ENCODE peak calls at places on chromosomes 5 and 9, in four cellular contexts. E is WTC11, D is SK-N-SH, X is GM12878. V is an unnamed sample.

GRCh38 chr9:76369583-76369982 is 24.6 kb downstream of the RFK start:
- DNase-seq in X (peak), E (no peak), D (peak), V (no peak)

GRCh38 chr9:37269221-37269620 is 148.8 kb downstream of the ZCCHC7 start:
- DNase-seq in E (no peak), D (no peak), X (no peak), V (no peak)

GRCh38 chr9:75715360-75715759 is 175.1 kb upstream of the PCSK5 start:
- DNase-seq in D (no peak), E (no peak), X (no peak), V (no peak)

GRCh38 chr9:79014929-79015699 is 556.7 kb upstream of the TLE4 start:
- DNase-seq in X (no peak), E (no peak), D (no peak), V (no peak)

GRCh38 chr5:177310757-177311173 is 933 bp downstream of the MXD3 start:
- DNase-seq in E (no peak), D (no peak), X (no peak), V (peak)

GRCh38 chr5:97560176-97560993 is 377.3 kb upstream of the RIOK2 start:
- DNase-seq in X (no peak), E (no peak), D (no peak), V (no peak)

GRCh38 chr5:67989457-67989856 is 226.1 kb upstream of the PIK3R1 start:
- DNase-seq in E (no peak), D (no peak), X (no peak), V (no peak)

GRCh38 chr9:124079176-124079925 is 67.8 kb downstream of the LHX2 start:
- DNase-seq in X (no peak), E (no peak), D (no peak), V (no peak)

GRCh38 chr5:40622463-40623252 is 57.1 kb upstream of the PTGER4 start:
- DNase-seq in E (no peak), X (no peak), D (no peak), V (no peak)

DNA sequence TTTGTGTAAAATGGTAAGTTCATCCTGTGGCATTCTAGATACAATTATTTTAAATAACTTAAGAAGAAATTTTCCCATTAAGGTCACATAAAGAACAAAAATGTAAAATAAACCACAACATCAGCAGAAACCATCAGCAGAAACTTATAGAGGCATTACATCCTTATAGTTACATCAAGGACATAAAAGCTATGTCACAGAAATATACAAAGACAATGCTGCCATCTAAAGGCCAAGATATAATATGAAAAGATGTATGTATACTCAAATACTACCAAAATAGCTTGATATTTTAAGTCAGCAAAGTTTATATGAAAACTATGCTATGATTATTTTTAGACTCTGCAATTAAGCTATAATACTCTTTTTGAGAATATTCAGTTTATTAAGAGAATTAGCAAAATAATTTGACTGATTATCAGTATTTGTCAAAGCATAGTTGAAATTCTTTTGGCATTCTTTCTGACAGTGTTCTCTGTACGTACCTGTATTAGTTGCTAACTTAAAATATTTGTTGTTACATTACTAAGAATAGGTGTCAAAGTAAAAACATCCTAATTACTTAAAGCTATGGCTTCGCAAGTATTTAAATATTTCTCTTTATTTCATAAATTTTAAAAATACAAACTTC is 36.2 kb downstream of the FBXL17 start:
- DNase-seq in X (peak), D (peak), E (no peak), V (no peak)
- TF ChIP-seq USF1 in X (no peak), D (no peak), E (no peak), V (no peak)

DNA sequence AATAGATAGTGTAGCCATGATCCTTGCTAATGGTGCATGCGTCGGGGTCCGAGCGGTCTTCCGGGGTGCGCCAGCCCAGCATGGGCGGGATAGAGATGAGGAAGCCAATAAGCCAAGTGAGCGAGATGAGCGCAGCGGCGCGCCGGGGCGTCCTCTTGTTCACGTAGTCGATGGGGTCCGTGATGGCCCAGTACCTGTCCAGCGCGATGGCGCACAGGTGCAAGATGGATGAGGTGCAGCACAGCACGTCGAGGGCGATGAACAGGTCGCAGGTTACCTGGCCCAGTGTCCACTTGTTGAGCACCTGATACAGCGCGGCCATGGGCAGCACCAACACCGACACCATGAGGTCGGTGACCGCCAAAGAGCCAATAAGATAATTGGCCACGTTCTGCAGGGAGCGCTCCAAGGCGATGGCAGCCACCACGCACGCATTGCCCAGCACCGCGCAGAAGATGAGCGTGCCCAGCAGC is 1.1 kb downstream of the HTR1A start:
- DNase-seq in X (no peak), D (no peak), E (peak), V (no peak)
- TF ChIP-seq USF1 in X (no peak), D (no peak), E (no peak), V (no peak)

DNA sequence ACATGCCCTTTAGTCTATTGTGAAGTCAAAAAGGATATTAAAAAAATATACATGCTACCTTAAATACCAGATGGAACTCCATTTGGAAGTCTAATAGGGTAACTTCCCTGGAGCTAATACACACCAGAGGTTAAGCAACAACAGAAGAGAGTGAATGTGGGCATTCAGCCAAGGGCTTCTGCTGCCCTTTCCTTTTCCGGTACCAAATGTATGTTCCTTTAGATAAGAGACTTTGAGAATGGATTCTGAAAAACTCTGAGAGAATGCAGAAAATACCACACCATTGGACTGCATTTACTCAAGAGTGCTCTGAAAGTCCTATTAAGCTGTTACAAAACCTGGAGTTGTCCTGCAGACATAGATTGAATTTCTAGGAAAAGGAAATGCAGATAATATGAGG is 23.8 kb upstream of the TRPM3 start:
- DNase-seq in E (no peak), X (no peak), D (no peak), V (peak)
- TF ChIP-seq USF1 in E (no peak), X (no peak), D (no peak), V (no peak)

DNA sequence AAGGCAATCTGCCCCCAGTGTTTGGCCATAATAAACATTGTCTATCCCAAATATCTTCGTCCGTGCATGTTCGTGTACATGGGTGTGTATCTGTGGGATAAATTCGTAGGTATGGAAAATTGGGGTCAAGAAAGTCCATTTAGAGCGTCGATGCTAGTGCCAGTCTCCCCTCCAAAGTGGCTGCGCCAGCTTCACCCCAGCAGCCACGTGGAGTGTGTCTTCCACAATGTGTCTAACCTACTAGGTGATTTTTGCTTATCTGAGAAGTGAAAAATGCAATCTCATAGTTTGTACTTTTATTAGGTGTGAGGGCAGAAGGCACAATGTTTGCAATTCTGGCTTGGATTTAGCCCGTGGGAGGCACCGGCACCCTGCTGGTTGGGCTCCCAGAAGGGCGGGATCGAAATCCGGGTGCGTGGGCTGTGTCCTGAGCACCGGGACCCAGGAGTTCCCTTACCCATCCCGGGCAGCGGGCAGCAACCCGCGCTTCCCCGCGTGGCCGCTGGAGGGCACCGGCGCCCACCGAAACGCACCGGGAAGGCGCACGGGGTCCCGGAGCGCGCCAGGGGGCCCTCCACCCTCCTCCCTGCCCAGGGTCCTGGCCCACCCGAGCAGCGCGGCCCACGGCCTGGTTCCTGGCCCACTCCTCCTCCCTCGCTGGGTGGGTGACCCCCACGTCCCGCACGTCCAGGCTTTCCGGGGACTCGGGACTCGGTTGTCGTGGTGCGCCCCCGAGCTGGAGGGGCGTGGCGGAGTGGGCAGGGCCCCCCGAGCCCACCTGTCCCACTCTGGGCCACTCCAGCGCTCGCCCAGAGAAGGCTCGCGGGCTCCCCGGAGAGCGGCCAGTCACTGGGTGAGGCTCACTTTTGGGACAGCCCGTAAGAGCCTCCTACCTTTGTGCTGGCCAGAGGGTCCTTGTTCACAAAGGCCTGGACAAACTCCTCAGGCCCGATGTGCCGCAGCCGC is 55.4 kb upstream of the RNF130 start:
- DNase-seq in E (peak), X (no peak), D (peak), V (peak)
- TF ChIP-seq USF1 in E (no peak), X (no peak), D (no peak), V (no peak)

GRCh38 chr5:5374034-5374715 is 48.3 kb upstream of the ICE1 start:
- DNase-seq in X (no peak), E (no peak), D (no peak), V (peak)
- TF ChIP-seq USF1 in X (no peak), E (no peak), D (no peak), V (no peak)

GRCh38 chr9:12958279-12958678 is 183.5 kb downstream of the LURAP1L start:
- DNase-seq in E (no peak), X (no peak), D (no peak), V (no peak)
- TF ChIP-seq USF1 in E (no peak), X (no peak), D (no peak), V (no peak)

V was measured in K562.